ENCODE peak calls at places on chromosomes 3 and 15, in six cellular contexts. I is esophagus muscularis mucosa, Q is thyroid gland, E is heart left ventricle, D is K562, F is body of pancreas. L is an unnamed sample.

GRCh38 chr3:192881159-192881786 is 36.4 kb downstream of the MB21D2 start:
- DNase-seq in F (no peak), D (no peak), Q (no peak), I (no peak), E (no peak), L (no peak)

GRCh38 chr3:138877246-138877645 is 42.5 kb upstream of the PIK3CB start:
- DNase-seq in Q (no peak), I (no peak), D (peak), F (no peak), E (no peak), L (no peak)

GRCh38 chr3:181030948-181031347 is 41.4 kb upstream of the DNAJC19 start:
- DNase-seq in F (no peak), D (no peak), I (no peak), Q (no peak), E (no peak), L (no peak)

GRCh38 chr3:62636235-62636826 is 238.9 kb downstream of the CADPS start:
- DNase-seq in Q (peak), F (no peak), D (no peak), I (no peak), E (no peak), L (no peak)

GRCh38 chr15:48939686-48940085 is 24.0 kb downstream of the SHC4 start:
- DNase-seq in I (no peak), Q (no peak), F (no peak), D (no peak), E (peak), L (peak)

GRCh38 chr15:44468713-44469385 is 41.4 kb downstream of the CTDSPL2 start:
- DNase-seq in E (no peak), Q (no peak), D (no peak), F (no peak), I (no peak), L (peak)

GRCh38 chr3:195063596-195064193 is 207.3 kb downstream of the XXYLT1 start:
- DNase-seq in F (no peak), I (no peak), D (no peak), E (no peak), Q (peak), L (no peak)

GRCh38 chr3:112848196-112848595 is 1.5 kb upstream of the CD200R1L start:
- DNase-seq in Q (no peak), I (no peak), F (no peak), E (no peak), D (no peak), L (no peak)

GRCh38 chr3:39707314-39707909 is 102.0 kb upstream of the MYRIP start:
- DNase-seq in Q (peak), D (peak), I (no peak), E (no peak), F (no peak), L (no peak)

GRCh38 chr15:98713585-98714001 is 65.3 kb downstream of the IGF1R start:
- DNase-seq in Q (peak), E (peak), F (no peak), D (no peak), I (no peak), L (no peak)

DNA sequence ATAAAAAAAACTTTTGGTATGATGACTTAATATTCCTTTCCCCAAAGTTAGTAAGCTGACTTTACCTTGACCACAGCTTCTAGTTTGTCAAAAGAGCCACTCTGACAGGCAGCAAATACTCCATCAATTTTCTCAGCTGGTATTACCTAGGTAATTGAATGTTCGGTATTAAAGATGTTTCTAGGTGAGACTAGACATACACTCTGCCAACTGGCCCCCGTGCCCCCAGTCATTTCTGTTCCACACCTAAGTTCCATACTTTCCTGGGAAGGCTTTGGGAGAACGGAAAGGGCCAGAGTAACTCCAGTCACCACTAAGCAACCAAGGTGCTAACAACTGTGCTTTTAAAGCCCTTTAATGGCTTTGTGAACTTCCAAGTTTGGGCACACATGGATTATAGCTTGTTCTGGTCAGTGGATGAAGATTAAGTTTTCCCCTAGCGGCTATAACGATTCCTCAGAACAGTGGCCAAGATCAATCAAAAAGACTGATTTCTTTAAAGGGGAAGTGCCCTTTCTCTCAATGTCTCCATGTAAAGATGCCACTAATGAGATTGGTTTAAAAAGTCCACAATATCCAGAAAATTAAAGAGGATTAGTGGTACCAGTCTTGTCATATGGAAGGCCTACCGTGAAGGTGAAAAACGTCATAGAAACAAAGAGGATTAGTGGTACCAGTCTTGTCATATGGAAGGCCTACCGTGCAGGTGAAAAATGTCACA is 7.0 kb downstream of the EIF4A2 start:
- DNase-seq in F (no peak), D (peak), I (no peak), E (no peak), Q (no peak), L (no peak)
- TF ChIP-seq POLR2A in F (peak), D (peak), I (no peak), E (no peak), Q (no peak), L (no peak)

GRCh38 chr3:188947983-188948657 is 223.7 kb upstream of the TPRG1 start:
- DNase-seq in E (peak), I (peak), F (peak), Q (peak), D (no peak), L (peak)
- TF ChIP-seq POLR2A in E (peak), I (no peak), F (no peak), Q (no peak), D (no peak), L (no peak)

GRCh38 chr3:122728756-122729514 is 48.3 kb downstream of the PARP14 start:
- DNase-seq in Q (no peak), E (no peak), D (no peak), I (no peak), F (no peak), L (no peak)
- TF ChIP-seq POLR2A in Q (no peak), E (no peak), D (no peak), I (no peak), F (no peak), L (no peak)

GRCh38 chr15:78925076-78925624 is 19.7 kb downstream of the CTSH start:
- DNase-seq in I (no peak), D (no peak), E (no peak), Q (no peak), F (no peak), L (no peak)
- TF ChIP-seq POLR2A in I (no peak), D (no peak), E (no peak), Q (no peak), F (no peak), L (no peak)

GRCh38 chr3:11845661-11846060 is 1.0 kb downstream of the TAMM41 start:
- DNase-seq in Q (no peak), D (no peak), E (no peak), F (no peak), I (no peak), L (no peak)

GRCh38 chr3:11847607-11848006 is 922 bp upstream of the TAMM41 start:
- DNase-seq in F (no peak), I (no peak), D (no peak), E (no peak), Q (no peak), L (no peak)

GRCh38 chr3:11847035-11847394 is 330 bp upstream of the TAMM41 start:
- DNase-seq in F (no peak), I (no peak), Q (no peak), D (no peak), E (no peak), L (no peak)

GRCh38 chr3:11844891-11845290 is 1.8 kb downstream of the TAMM41 start:
- DNase-seq in I (no peak), D (no peak), F (no peak), E (no peak), Q (no peak), L (no peak)

DNA sequence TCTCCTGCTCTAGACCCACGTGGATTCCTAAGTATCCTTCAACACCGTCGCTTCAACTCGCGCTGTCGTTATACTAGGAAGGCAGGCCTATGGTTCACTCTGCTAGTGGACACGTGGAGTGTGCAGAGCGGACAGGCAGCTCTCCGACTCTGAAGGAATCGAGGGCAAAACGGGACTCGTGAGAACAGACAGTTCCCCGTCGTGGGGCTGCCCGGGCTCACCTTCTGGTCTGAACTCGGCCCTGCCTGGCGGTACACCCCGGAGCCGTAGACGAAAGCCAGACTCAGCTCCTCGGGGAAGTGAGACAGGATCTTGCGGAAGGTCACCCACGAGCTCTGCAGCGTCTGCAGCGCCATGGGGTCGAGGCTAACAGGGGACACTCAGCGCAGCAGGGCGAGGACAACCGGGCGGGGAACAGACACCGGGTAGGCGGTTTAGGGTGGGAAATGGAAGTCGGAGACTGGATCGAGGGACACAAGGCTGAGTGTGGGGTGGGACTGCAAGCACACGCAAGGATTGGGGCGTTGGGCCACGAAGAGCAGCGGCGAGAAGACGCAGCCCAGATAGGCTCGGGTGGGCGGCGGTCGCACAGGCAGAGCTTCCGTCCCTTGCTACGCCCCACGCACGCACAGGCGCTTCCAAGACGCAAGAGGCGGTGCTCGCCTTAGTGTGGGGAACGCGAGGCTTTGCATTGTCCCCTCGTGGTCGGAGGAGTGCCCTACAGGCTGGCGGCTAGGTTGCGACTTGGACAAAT is at the start of gene TAMM41:
- DNase-seq in Q (peak), E (peak), F (peak), I (peak), D (peak), L (peak)
- TF ChIP-seq POLR2A in Q (no peak), E (peak), F (peak), I (no peak), D (peak), L (peak)

DNA sequence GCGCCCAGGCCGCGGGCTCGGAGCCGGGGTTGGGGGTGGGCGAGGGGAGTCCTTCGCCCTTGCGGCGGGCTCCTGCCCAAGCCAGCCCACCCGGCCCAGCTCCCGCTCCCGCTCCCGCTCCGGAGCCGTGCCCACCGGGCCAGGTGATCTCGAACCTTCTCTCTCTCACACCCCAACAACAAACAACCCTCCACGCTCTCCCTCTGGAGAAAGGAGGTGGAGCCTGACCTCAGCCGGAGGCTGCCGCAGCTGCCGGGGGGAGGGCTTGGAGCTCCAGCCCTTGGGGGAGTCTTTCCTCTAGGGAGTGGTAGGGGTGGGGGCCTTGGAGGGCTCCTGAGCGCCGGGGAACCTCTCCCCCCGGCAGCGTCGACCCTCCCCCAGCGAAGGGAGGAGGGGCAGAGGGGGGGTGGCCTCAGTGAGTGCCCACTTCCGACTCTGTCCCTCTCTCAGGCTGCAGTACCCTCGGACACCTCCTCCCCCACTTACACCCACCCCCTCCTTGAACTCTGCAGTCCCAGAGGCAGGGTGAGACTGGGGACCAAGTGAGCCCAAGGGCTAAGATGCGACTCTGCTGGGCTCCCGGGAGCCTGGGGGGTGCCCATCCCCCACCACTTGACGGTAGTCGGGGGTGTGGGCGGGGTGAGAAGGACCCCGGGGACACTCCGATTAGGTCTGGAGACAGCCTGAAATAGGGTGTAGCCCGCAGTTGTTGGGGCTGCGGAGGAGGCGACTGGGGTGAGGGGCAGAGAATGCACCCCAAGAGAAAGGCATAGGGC is 4.4 kb upstream of the BAHD1 start:
- DNase-seq in E (no peak), Q (peak), F (no peak), D (peak), I (no peak), L (no peak)
- TF ChIP-seq POLR2A in E (no peak), Q (no peak), F (no peak), D (peak), I (no peak), L (no peak)

DNA sequence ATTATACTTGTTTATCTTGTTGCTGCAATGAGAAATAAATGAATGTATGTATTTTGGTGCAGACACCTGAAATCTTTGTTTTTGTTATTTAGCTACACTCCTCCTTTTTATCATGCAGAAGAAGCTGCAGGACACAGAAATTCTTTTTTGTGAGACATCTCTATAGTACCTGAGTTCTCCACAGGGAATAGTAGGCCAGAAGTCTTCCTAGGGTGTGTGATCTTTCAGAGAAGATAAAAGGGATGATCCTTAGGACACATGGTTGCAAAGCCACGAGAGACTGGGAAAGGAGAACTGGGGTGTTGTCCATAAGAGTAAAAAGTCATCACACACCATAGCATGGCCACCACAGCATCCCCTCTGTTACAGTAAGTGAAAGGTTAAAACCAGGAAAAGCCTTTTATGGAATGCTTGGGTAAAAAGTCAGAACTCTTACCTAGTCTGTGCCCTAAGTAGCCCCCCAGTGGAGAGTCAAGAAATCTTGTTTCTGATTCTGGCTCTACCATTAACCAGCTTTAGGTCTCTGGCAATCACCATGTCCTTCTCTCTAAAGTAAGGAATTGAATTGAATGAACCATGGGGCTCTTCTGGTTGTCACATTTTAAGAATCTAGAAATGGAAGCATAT is 31.9 kb upstream of the ADGRG7 start:
- DNase-seq in F (no peak), D (no peak), I (no peak), Q (no peak), E (no peak), L (no peak)
- TF ChIP-seq POLR2A in F (no peak), D (no peak), I (no peak), Q (no peak), E (no peak), L (no peak)